ENCODE peak calls at places on chromosomes 3 and 15, in five cellular contexts. One of them, this sample, is unnamed.

GRCh38 chr3:44762170-44762677 is 630 bp downstream of the KIF15 start:
- DNase-seq in neural progenitor cell: no peak
- DNase-seq in PC-3: no peak
- DNase-seq in HCT116: no peak
- DNase-seq in GM23248: peak
- DNase-seq in this sample: peak

GRCh38 chr3:108251844-108252243 is 29.6 kb upstream of the IFT57 start:
- DNase-seq in neural progenitor cell: no peak
- DNase-seq in PC-3: peak
- DNase-seq in HCT116: no peak
- DNase-seq in GM23248: no peak
- DNase-seq in this sample: no peak

GRCh38 chr3:139312959-139313358 is 30.9 kb upstream of the MRPS22 start:
- DNase-seq in neural progenitor cell: no peak
- DNase-seq in PC-3: peak
- DNase-seq in HCT116: no peak
- DNase-seq in GM23248: peak
- DNase-seq in this sample: no peak

GRCh38 chr3:44924102-44925084 is 50.0 kb downstream of the TGM4 start:
- DNase-seq in neural progenitor cell: no peak
- DNase-seq in PC-3: peak
- DNase-seq in HCT116: no peak
- DNase-seq in GM23248: peak
- DNase-seq in this sample: no peak

GRCh38 chr15:71653986-71654713 is 156.2 kb upstream of the NR2E3 start:
- DNase-seq in neural progenitor cell: no peak
- DNase-seq in PC-3: no peak
- DNase-seq in HCT116: no peak
- DNase-seq in GM23248: no peak
- DNase-seq in this sample: no peak

GRCh38 chr3:172449468-172450149 is 1.4 kb upstream of the GHSR start:
- DNase-seq in neural progenitor cell: peak
- DNase-seq in PC-3: no peak
- DNase-seq in HCT116: no peak
- DNase-seq in GM23248: peak
- DNase-seq in this sample: no peak

GRCh38 chr3:179068779-179069530 is 2.7 kb downstream of the ZMAT3 start:
- DNase-seq in neural progenitor cell: peak
- DNase-seq in PC-3: peak
- DNase-seq in HCT116: no peak
- DNase-seq in GM23248: peak
- DNase-seq in this sample: no peak

GRCh38 chr15:65195542-65196026 is 10.4 kb upstream of the CLPX start:
- DNase-seq in neural progenitor cell: no peak
- DNase-seq in PC-3: no peak
- DNase-seq in HCT116: no peak
- DNase-seq in GM23248: peak
- DNase-seq in this sample: no peak

GRCh38 chr3:131361464-131362421 is 19.8 kb upstream of the NUDT16 start:
- DNase-seq in neural progenitor cell: peak
- DNase-seq in PC-3: peak
- DNase-seq in HCT116: peak
- DNase-seq in GM23248: peak
- DNase-seq in this sample: peak

GRCh38 chr3:44870375-44871061 is 3.9 kb upstream of the TGM4 start:
- DNase-seq in neural progenitor cell: no peak
- DNase-seq in PC-3: peak
- DNase-seq in HCT116: no peak
- DNase-seq in GM23248: no peak
- DNase-seq in this sample: no peak

GRCh38 chr3:45992820-45993219 is 2.8 kb downstream of the FYCO1 start:
- DNase-seq in neural progenitor cell: no peak
- DNase-seq in PC-3: no peak
- DNase-seq in HCT116: no peak
- DNase-seq in GM23248: peak
- DNase-seq in this sample: no peak

GRCh38 chr3:148379763-148380162 is 317.9 kb upstream of the AGTR1 start:
- DNase-seq in neural progenitor cell: peak
- DNase-seq in PC-3: peak
- DNase-seq in HCT116: peak
- DNase-seq in GM23248: peak
- DNase-seq in this sample: peak

GRCh38 chr15:35293353-35294130 is 208.4 kb upstream of the NANOGP8 start:
- DNase-seq in neural progenitor cell: no peak
- DNase-seq in PC-3: peak
- DNase-seq in HCT116: peak
- DNase-seq in GM23248: peak
- DNase-seq in this sample: no peak

GRCh38 chr3:101941253-101942039 is 92.1 kb downstream of the NFKBIZ start:
- DNase-seq in neural progenitor cell: no peak
- DNase-seq in PC-3: no peak
- DNase-seq in HCT116: no peak
- DNase-seq in GM23248: peak
- DNase-seq in this sample: no peak

GRCh38 chr15:60370105-60370803 is 27.5 kb downstream of the ANXA2 start:
- DNase-seq in neural progenitor cell: no peak
- DNase-seq in PC-3: peak
- DNase-seq in HCT116: no peak
- DNase-seq in GM23248: peak
- DNase-seq in this sample: no peak

GRCh38 chr3:157527471-157527881 is 24.3 kb upstream of the VEPH1 start:
- DNase-seq in neural progenitor cell: no peak
- DNase-seq in PC-3: no peak
- DNase-seq in HCT116: no peak
- DNase-seq in GM23248: peak
- DNase-seq in this sample: no peak
- TF ChIP-seq EZH2phosphoT487 in neural progenitor cell: no peak
- TF ChIP-seq EZH2phosphoT487 in PC-3: no peak
- TF ChIP-seq EZH2phosphoT487 in HCT116: no peak
- TF ChIP-seq EZH2phosphoT487 in GM23248: no peak
- TF ChIP-seq EZH2phosphoT487 in this sample: no peak

GRCh38 chr3:3799173-3800075 is at the start of gene LRRN1:
- DNase-seq in neural progenitor cell: peak
- DNase-seq in PC-3: no peak
- DNase-seq in HCT116: no peak
- DNase-seq in GM23248: peak
- DNase-seq in this sample: peak
- TF ChIP-seq EZH2 in neural progenitor cell: no peak
- TF ChIP-seq EZH2 in PC-3: no peak
- TF ChIP-seq EZH2 in HCT116: no peak
- TF ChIP-seq EZH2 in GM23248: no peak
- TF ChIP-seq EZH2 in this sample: no peak

GRCh38 chr3:106108925-106109324 is 240.1 kb upstream of the CBLB start:
- DNase-seq in neural progenitor cell: no peak
- DNase-seq in PC-3: no peak
- DNase-seq in HCT116: no peak
- DNase-seq in GM23248: no peak
- DNase-seq in this sample: no peak
- H3K9ac ChIP-seq in neural progenitor cell: no peak
- H3K9ac ChIP-seq in PC-3: no peak
- H3K9ac ChIP-seq in HCT116: no peak
- H3K9ac ChIP-seq in GM23248: no peak
- H3K9ac ChIP-seq in this sample: no peak

GRCh38 chr3:125609384-125609783 is 14.1 kb upstream of the OSBPL11 start:
- DNase-seq in neural progenitor cell: no peak
- DNase-seq in PC-3: no peak
- DNase-seq in HCT116: no peak
- DNase-seq in GM23248: no peak
- DNase-seq in this sample: no peak

GRCh38 chr3:125608419-125608818 is 13.1 kb upstream of the OSBPL11 start:
- DNase-seq in neural progenitor cell: no peak
- DNase-seq in PC-3: no peak
- DNase-seq in HCT116: no peak
- DNase-seq in GM23248: no peak
- DNase-seq in this sample: no peak

GRCh38 chr3:125605771-125606170 is 10.5 kb upstream of the OSBPL11 start:
- DNase-seq in neural progenitor cell: peak
- DNase-seq in PC-3: no peak
- DNase-seq in HCT116: no peak
- DNase-seq in GM23248: no peak
- DNase-seq in this sample: no peak

GRCh38 chr3:125602752-125603649 is 7.7 kb upstream of the OSBPL11 start:
- DNase-seq in neural progenitor cell: peak
- DNase-seq in PC-3: peak
- DNase-seq in HCT116: peak
- DNase-seq in GM23248: peak
- DNase-seq in this sample: no peak

DNA sequence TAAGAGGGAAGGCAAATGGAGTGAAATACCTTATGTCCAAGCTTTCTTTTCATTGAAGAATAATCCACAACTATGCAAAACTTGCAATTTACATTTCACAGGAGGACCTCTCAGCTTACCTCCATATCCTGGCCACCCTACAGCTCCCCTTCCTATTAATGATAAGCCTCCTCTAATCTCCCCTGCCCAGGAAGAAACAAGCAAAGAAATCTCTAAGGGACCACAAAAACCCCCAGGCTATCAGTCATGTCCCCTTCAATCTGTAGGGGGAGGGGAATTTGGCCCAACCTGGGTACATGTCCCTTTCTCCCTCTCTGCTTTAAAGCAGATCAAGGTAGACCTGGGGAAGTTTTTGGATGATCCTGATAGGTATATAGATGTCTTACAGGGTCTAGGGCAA is 11.0 kb upstream of the OSBPL11 start:
- DNase-seq in neural progenitor cell: no peak
- DNase-seq in PC-3: no peak
- DNase-seq in HCT116: no peak
- DNase-seq in GM23248: no peak
- DNase-seq in this sample: no peak
- TF ChIP-seq EZH2phosphoT487 in neural progenitor cell: no peak
- TF ChIP-seq EZH2phosphoT487 in PC-3: no peak
- TF ChIP-seq EZH2phosphoT487 in HCT116: no peak
- TF ChIP-seq EZH2phosphoT487 in GM23248: no peak
- TF ChIP-seq EZH2phosphoT487 in this sample: no peak

DNA sequence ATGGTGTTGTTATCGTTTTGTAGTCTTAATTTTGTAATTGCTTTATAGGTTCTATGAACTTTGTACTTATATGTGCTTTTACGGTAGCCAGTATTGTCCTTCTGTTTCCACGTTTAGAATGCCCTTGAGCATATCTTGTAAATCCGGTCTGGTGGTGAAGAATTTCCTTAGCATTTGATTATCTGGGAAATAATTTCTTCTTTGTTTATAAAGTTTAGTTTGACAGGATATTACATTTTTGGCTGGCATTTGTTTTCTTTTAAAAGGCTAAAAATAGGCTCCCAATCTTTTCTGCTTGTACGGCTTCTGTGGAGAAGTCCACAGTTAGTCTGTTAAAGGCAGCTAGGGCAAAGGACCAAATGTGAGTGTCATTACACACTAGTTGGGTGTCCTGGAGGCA is 36.7 kb downstream of the SPESP1 start:
- DNase-seq in neural progenitor cell: no peak
- DNase-seq in PC-3: no peak
- DNase-seq in HCT116: no peak
- DNase-seq in GM23248: no peak
- DNase-seq in this sample: no peak
- TF ChIP-seq EZH2 in neural progenitor cell: no peak
- TF ChIP-seq EZH2 in PC-3: no peak
- TF ChIP-seq EZH2 in HCT116: no peak
- TF ChIP-seq EZH2 in GM23248: no peak
- TF ChIP-seq EZH2 in this sample: no peak

DNA sequence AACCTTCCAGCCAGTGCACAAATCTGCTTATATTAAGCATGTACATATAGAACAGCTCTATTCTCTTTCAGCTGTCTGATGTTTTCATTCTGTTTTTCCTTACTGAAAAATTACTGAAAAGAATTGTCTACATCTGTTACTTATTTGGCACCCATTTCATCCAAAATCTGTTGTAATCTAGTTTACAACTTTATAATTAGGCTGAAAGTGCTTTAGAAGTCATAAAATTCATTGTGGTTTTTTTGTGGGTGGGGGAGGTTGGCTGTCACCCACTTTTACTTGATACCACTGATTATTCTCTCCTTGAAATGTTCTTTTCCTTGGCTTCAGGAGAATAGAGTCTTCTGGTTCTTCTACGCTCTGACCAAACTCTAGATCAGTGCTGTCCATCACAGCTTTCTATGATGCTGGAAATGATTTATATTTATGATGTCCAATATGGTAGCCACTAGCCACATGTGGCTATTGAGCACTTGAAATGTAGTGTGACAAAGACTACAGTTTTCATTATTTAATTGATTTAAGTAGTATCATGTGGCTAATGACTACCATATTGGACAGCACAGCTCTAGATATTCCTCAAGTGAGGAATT is 2.7 kb downstream of the LNP1 start:
- DNase-seq in neural progenitor cell: no peak
- DNase-seq in PC-3: no peak
- DNase-seq in HCT116: no peak
- DNase-seq in GM23248: no peak
- DNase-seq in this sample: no peak
- H3K9ac ChIP-seq in neural progenitor cell: no peak
- H3K9ac ChIP-seq in PC-3: no peak
- H3K9ac ChIP-seq in HCT116: no peak
- H3K9ac ChIP-seq in GM23248: no peak
- H3K9ac ChIP-seq in this sample: no peak

DNA sequence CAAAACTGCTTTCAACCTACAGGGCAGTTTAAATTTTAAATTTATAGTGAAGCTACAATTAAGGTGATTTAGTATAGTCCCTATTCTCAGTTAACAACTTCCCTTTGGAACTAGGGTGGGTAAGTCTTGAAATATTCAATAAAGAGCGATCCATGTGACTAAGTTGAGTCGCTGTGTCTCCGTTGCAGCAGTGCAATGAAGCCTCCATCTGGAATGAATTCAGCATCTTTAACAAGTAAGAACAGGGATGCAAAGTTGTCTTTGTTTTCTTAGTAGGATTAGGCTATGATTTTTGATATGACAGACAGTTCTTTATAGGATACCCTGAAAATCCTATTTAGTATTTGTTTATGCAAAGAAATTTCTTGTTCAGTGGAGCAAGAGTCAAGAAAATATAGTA is 52.6 kb downstream of the RBMS3 start:
- DNase-seq in neural progenitor cell: no peak
- DNase-seq in PC-3: no peak
- DNase-seq in HCT116: no peak
- DNase-seq in GM23248: peak
- DNase-seq in this sample: no peak
- TF ChIP-seq EZH2phosphoT487 in neural progenitor cell: no peak
- TF ChIP-seq EZH2phosphoT487 in PC-3: no peak
- TF ChIP-seq EZH2phosphoT487 in HCT116: no peak
- TF ChIP-seq EZH2phosphoT487 in GM23248: no peak
- TF ChIP-seq EZH2phosphoT487 in this sample: no peak

DNA sequence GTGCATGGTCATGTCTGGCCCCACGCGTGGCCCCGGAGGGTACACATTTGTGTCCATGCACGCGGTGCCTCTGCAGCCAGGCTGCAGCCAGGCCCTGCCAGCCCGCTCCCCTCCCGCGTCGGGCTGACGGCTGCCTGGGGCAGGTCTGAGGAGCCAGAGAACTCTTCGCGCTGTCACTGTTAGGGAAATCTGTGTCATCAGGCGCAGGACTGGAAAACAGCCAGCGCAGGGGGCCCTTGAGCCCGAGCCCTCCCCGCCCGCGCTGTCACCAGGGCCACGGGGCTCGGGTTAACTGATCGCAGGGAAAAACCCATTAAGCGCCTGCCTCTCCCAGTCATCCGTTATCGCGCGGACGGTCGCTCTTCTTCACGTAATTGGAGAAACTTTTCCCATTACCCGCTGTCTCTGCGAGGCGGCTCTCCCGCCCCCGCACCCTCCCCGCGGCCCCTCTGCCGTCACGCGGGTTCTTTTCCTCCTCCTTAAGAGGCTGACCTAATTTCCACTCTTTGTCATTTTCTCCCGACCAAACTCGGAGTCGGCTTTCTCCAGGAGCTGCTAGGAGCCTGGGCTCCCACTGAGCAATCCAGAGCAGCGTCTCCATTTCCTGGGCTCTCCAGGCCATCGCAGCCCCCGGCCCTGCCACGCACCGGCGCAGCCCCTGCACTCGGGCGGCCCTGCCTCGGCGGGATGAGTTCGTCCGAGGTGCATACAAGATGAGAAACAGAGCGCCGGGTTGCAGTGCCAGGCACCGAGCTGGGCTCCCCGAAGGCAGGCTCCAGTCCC is 57.5 kb upstream of the PRR23E start:
- DNase-seq in neural progenitor cell: peak
- DNase-seq in PC-3: no peak
- DNase-seq in HCT116: no peak
- DNase-seq in GM23248: peak
- DNase-seq in this sample: no peak
- TF ChIP-seq EZH2 in neural progenitor cell: peak
- TF ChIP-seq EZH2 in PC-3: peak
- TF ChIP-seq EZH2 in HCT116: no peak
- TF ChIP-seq EZH2 in GM23248: peak
- TF ChIP-seq EZH2 in this sample: no peak

This sample was measured in MM.1S.